ENCODE peak calls at places on chromosomes 3 and 15, in five cellular contexts. K, F, J, A and Y are unnamed samples.

GRCh38 chr3:184880616-184881015 is 68.7 kb downstream of the VPS8 start:
- DNase-seq in J (no peak), F (peak), K (no peak), A (no peak), Y (peak)

GRCh38 chr3:99747915-99748314 is 69.7 kb upstream of the CMSS1 start:
- DNase-seq in J (peak), F (peak), A (peak), K (no peak), Y (peak)

GRCh38 chr15:88072598-88073385 is 183.7 kb downstream of the NTRK3 start:
- DNase-seq in K (no peak), F (no peak), J (no peak), A (no peak), Y (no peak)

GRCh38 chr3:141430326-141430725 is 56.5 kb upstream of the RASA2 start:
- DNase-seq in J (no peak), A (no peak), K (no peak), F (no peak), Y (no peak)

GRCh38 chr15:58165661-58166060 is 27.5 kb downstream of the AQP9 start:
- DNase-seq in A (no peak), F (peak), K (peak), J (peak), Y (peak)

GRCh38 chr15:34102175-34102925 is 467 bp downstream of the PGBD4 start:
- DNase-seq in K (no peak), J (no peak), F (no peak), A (no peak), Y (peak)

GRCh38 chr3:124714218-124714853 is 15.9 kb upstream of the UMPS start:
- DNase-seq in K (no peak), F (no peak), A (no peak), J (peak), Y (peak)

GRCh38 chr3:153927107-153927506 is 194.1 kb upstream of the ARHGEF26 start:
- DNase-seq in F (peak), A (peak), K (no peak), J (peak), Y (peak)

GRCh38 chr15:51600114-51600513 is 22.5 kb downstream of the DMXL2 start:
- DNase-seq in F (peak), J (peak), K (no peak), A (peak), Y (peak)

GRCh38 chr3:41652931-41653330 is 309.0 kb downstream of the ULK4 start:
- DNase-seq in J (no peak), A (no peak), F (peak), K (no peak), Y (peak)

GRCh38 chr15:35184646-35185045 is 99.6 kb upstream of the NANOGP8 start:
- DNase-seq in F (no peak), K (no peak), A (no peak), J (no peak), Y (no peak)

GRCh38 chr3:194824100-194824499 is 138.4 kb downstream of the FAM43A start:
- DNase-seq in K (no peak), J (no peak), F (peak), A (no peak), Y (no peak)

GRCh38 chr3:106699093-106699492 is 678.1 kb upstream of the CCDC54 start:
- DNase-seq in A (no peak), F (peak), J (no peak), K (peak), Y (no peak)

GRCh38 chr3:130395916-130396315 is 50.4 kb downstream of the COL6A5 start:
- DNase-seq in A (no peak), J (no peak), K (no peak), F (peak), Y (peak)

GRCh38 chr3:190424478-190425439 is 24.9 kb downstream of the TMEM207 start:
- DNase-seq in A (peak), F (peak), J (peak), K (no peak), Y (peak)

GRCh38 chr15:100893261-100893963 is 13.8 kb downstream of the ALDH1A3 start:
- DNase-seq in A (no peak), K (no peak), F (no peak), J (no peak), Y (no peak)

GRCh38 chr15:43187544-43188155 is 2.4 kb downstream of the CCNDBP1 start:
- DNase-seq in F (peak), A (peak), K (no peak), J (peak), Y (peak)

GRCh38 chr3:31522152-31522551 is 10.6 kb upstream of the STT3B start:
- DNase-seq in J (no peak), A (peak), F (no peak), K (no peak), Y (no peak)

GRCh38 chr3:76044601-76045600 is 259.6 kb upstream of the ZNF717 start:
- DNase-seq in K (no peak), J (no peak), A (peak), F (no peak), Y (peak)

GRCh38 chr3:26307192-26307591 is 315.4 kb upstream of the LRRC3B start:
- DNase-seq in K (no peak), A (no peak), J (no peak), F (no peak), Y (no peak)

GRCh38 chr3:125075738-125076137 is 19.9 kb upstream of the HEG1 start:
- DNase-seq in K (no peak), A (no peak), F (no peak), J (no peak), Y (no peak)

GRCh38 chr3:29605845-29606244 is 325.0 kb downstream of the RBMS3 start:
- DNase-seq in J (peak), F (peak), A (no peak), K (no peak), Y (peak)

GRCh38 chr3:129439381-129439816 is 349 bp downstream of the MBD4 start:
- DNase-seq in A (peak), J (no peak), K (no peak), F (peak), Y (peak)

GRCh38 chr15:88656760-88657221 is 18.0 kb downstream of the ISG20 start:
- DNase-seq in A (peak), F (no peak), J (no peak), K (no peak), Y (no peak)

GRCh38 chr3:72664576-72664975 is 183.7 kb downstream of the SHQ1 start:
- DNase-seq in A (no peak), J (peak), F (no peak), K (no peak), Y (peak)

GRCh38 chr15:99421172-99421656 is 144.6 kb upstream of the MEF2A start:
- DNase-seq in F (no peak), K (no peak), J (no peak), A (no peak), Y (no peak)

GRCh38 chr3:128504533-128504915 is 11.5 kb upstream of the GATA2 start:
- DNase-seq in F (no peak), A (no peak), K (no peak), J (no peak), Y (no peak)

GRCh38 chr3:138186216-138186615 is 885 bp upstream of the ARMC8 start:
- DNase-seq in F (no peak), A (no peak), J (no peak), K (no peak), Y (no peak)

GRCh38 chr15:72907733-72908132 is 124.2 kb upstream of the ADPGK start:
- DNase-seq in J (peak), F (no peak), A (no peak), K (no peak), Y (no peak)

GRCh38 chr3:154598166-154598565 is 168.2 kb upstream of the GPR149 start:
- DNase-seq in A (no peak), K (no peak), J (no peak), F (no peak), Y (no peak)

GRCh38 chr3:12503126-12503952 is 19.1 kb downstream of the TSEN2 start:
- DNase-seq in F (no peak), A (no peak), J (no peak), K (no peak), Y (no peak)